ENCODE peak calls at places on chromosomes 16 and 17, in nine cellular contexts. I, T, Z, E, C, B, K, Q and G are unnamed samples.

GRCh38 chr17:57563968-57564367 is 181.1 kb downstream of the CCDC182 start:
- DNase-seq in E (no peak), C (no peak), Z (no peak), B (no peak), K (no peak), T (no peak), Q (no peak), I (no peak), G (no peak)

GRCh38 chr16:80369559-80369958 is 171.2 kb upstream of the DYNLRB2 start:
- DNase-seq in Z (no peak), T (no peak), E (no peak), C (peak), I (no peak), B (peak), K (no peak), Q (no peak), G (no peak)

GRCh38 chr16:23317266-23317661 is 15.2 kb downstream of the SCNN1B start:
- DNase-seq in E (no peak), C (no peak), B (peak), I (peak), Q (no peak), T (peak), Z (no peak), K (no peak), G (no peak)

GRCh38 chr16:534089-534635 is 6.7 kb downstream of the CAPN15 start:
- DNase-seq in C (no peak), E (no peak), T (peak), B (peak), K (no peak), Q (peak), I (no peak), Z (no peak), G (no peak)

GRCh38 chr16:2768403-2769089 is 8.5 kb downstream of the ELOB start:
- DNase-seq in T (no peak), K (no peak), B (no peak), Q (no peak), Z (no peak), I (peak), E (no peak), C (no peak), G (no peak)

GRCh38 chr17:15918661-15919259 is 26.2 kb upstream of the ADORA2B start:
- DNase-seq in B (peak), K (no peak), I (no peak), C (no peak), T (peak), E (no peak), Q (no peak), Z (no peak), G (peak)

GRCh38 chr17:46037722-46038255 is 38.7 kb downstream of the STH start:
- DNase-seq in C (no peak), K (no peak), E (no peak), B (no peak), Z (no peak), Q (no peak), T (no peak), I (no peak), G (no peak)

GRCh38 chr17:43316522-43317142 is 82.2 kb upstream of the ARL4D start:
- DNase-seq in Z (peak), C (no peak), T (peak), Q (no peak), B (no peak), I (no peak), K (no peak), E (no peak), G (no peak)

GRCh38 chr16:83113317-83113716 is 486.5 kb downstream of the CDH13 start:
- DNase-seq in E (peak), B (no peak), K (no peak), C (no peak), Z (peak), I (no peak), T (no peak), Q (no peak), G (no peak)

GRCh38 chr16:67779256-67780014 is 26.9 kb downstream of the RANBP10 start:
- DNase-seq in C (no peak), K (no peak), B (no peak), I (no peak), E (no peak), T (no peak), Z (no peak), Q (no peak), G (no peak)

GRCh38 chr17:35790826-35791225 is 4.6 kb downstream of the MMP28 start:
- DNase-seq in B (no peak), E (no peak), I (no peak), C (no peak), T (no peak), Q (no peak), K (no peak), Z (no peak), G (no peak)

GRCh38 chr17:66449418-66449977 is 147.1 kb downstream of the PRKCA start:
- DNase-seq in Q (no peak), T (no peak), E (no peak), Z (no peak), C (no peak), K (no peak), B (no peak), I (no peak), G (no peak)

GRCh38 chr16:2147981-2148671 is at the start of gene RAB26:
- DNase-seq in T (peak), B (peak), I (peak), E (no peak), C (no peak), Q (peak), Z (peak), K (no peak), G (peak)

GRCh38 chr16:85428168-85428898 is 184.8 kb upstream of the GSE1 start:
- DNase-seq in C (no peak), Z (peak), K (no peak), Q (peak), E (no peak), B (peak), T (peak), I (peak), G (peak)

GRCh38 chr16:46573008-46573833 is 48.0 kb downstream of the SHCBP1 start:
- DNase-seq in Z (no peak), E (no peak), C (no peak), K (no peak), T (no peak), B (no peak), Q (no peak), I (no peak), G (no peak)

GRCh38 chr16:28494141-28494851 is at the start of gene APOBR:
- DNase-seq in C (no peak), Q (peak), K (peak), E (no peak), T (no peak), Z (peak), B (peak), I (peak), G (peak)

GRCh38 chr16:73298562-73298961 is 250.6 kb upstream of the ZFHX3 start:
- DNase-seq in Q (no peak), E (no peak), C (peak), T (no peak), Z (no peak), I (no peak), B (no peak), K (no peak), G (no peak)

GRCh38 chr17:39618252-39618913 is 8.4 kb upstream of the PPP1R1B start:
- DNase-seq in E (no peak), I (peak), T (no peak), C (no peak), K (no peak), Q (no peak), Z (peak), B (no peak), G (no peak)

GRCh38 chr17:77696720-77697460 is 261.6 kb upstream of the TNRC6C start:
- DNase-seq in T (no peak), I (no peak), Z (no peak), B (no peak), C (no peak), E (no peak), Q (no peak), K (no peak), G (no peak)

GRCh38 chr17:8162232-8162996 is at the start of gene VAMP2:
- DNase-seq in Q (peak), K (no peak), B (peak), C (no peak), I (peak), T (peak), Z (peak), E (peak), G (peak)

GRCh38 chr17:40648326-40648968 is 829 bp upstream of the SMARCE1 start:
- DNase-seq in K (no peak), I (no peak), Q (no peak), T (no peak), C (no peak), E (no peak), Z (no peak), B (peak), G (peak)

GRCh38 chr16:3149193-3149530 is 14.3 kb downstream of the ZNF213 start:
- DNase-seq in B (no peak), C (no peak), I (peak), Q (no peak), Z (no peak), K (no peak), E (no peak), T (no peak), G (no peak)

GRCh38 chr16:13923703-13924298 is 3.8 kb downstream of the ERCC4 start:
- DNase-seq in Z (peak), Q (no peak), C (no peak), T (no peak), K (no peak), E (no peak), I (no peak), B (no peak), G (no peak)

GRCh38 chr17:67942810-67943209 is 53.5 kb downstream of the C17orf58 start:
- DNase-seq in Z (peak), B (no peak), C (no peak), K (no peak), Q (no peak), E (no peak), I (no peak), T (no peak), G (no peak)

GRCh38 chr17:4931974-4932373 is at the start of gene GP1BA:
- DNase-seq in Q (no peak), I (no peak), T (no peak), Z (no peak), E (no peak), K (no peak), B (no peak), C (no peak), G (no peak)

GRCh38 chr17:72683506-72684404 is 408.7 kb downstream of the SLC39A11 start:
- DNase-seq in Z (no peak), C (peak), I (no peak), Q (peak), T (peak), E (no peak), B (peak), K (no peak), G (no peak)

GRCh38 chr16:85508388-85508787 is 104.7 kb upstream of the GSE1 start:
- DNase-seq in Q (no peak), B (no peak), C (no peak), I (no peak), K (no peak), E (no peak), T (no peak), Z (no peak), G (no peak)

GRCh38 chr17:1966274-1967086 is 58.7 kb downstream of the RTN4RL1 start:
- DNase-seq in Q (no peak), K (no peak), E (no peak), C (no peak), T (no peak), Z (no peak), B (no peak), I (no peak), G (no peak)

GRCh38 chr16:53449816-53450517 is 15.7 kb downstream of the RBL2 start:
- DNase-seq in Z (peak), E (no peak), Q (no peak), K (no peak), T (no peak), C (no peak), I (no peak), B (no peak), G (no peak)

GRCh38 chr17:65730711-65731169 is 169.3 kb upstream of the AXIN2 start:
- DNase-seq in T (no peak), Q (peak), I (no peak), Z (no peak), E (no peak), K (no peak), C (no peak), B (no peak), G (no peak)

GRCh38 chr17:82037113-82037888 is at the start of gene DCXR:
- DNase-seq in K (peak), B (peak), Z (peak), T (peak), I (peak), E (peak), C (peak), Q (peak), G (peak)

GRCh38 chr17:59756236-59756818 is 48.9 kb downstream of the VMP1 start:
- DNase-seq in K (no peak), Z (no peak), C (no peak), Q (no peak), T (no peak), I (no peak), E (no peak), B (no peak), G (no peak)

GRCh38 chr17:33874617-33875060 is 380.4 kb upstream of the CCL2 start:
- DNase-seq in Z (no peak), K (no peak), B (no peak), Q (no peak), I (no peak), E (no peak), T (no peak), C (no peak), G (no peak)

GRCh38 chr16:30368122-30368791 is 2.0 kb downstream of the TBC1D10B start:
- DNase-seq in Q (no peak), T (no peak), K (no peak), B (no peak), E (no peak), C (no peak), I (no peak), Z (no peak), G (no peak)

GRCh38 chr16:30367349-30368009 is 2.8 kb downstream of the TBC1D10B start:
- DNase-seq in C (no peak), Z (no peak), Q (no peak), K (no peak), B (no peak), I (no peak), E (no peak), T (no peak), G (no peak)

GRCh38 chr16:30368792-30369090 is 1.6 kb downstream of the TBC1D10B start:
- DNase-seq in I (no peak), E (no peak), Q (no peak), Z (no peak), B (no peak), C (no peak), K (no peak), T (no peak), G (no peak)

GRCh38 chr16:30366511-30366910 is 3.8 kb downstream of the TBC1D10B start:
- DNase-seq in T (no peak), B (no peak), Q (no peak), I (no peak), C (no peak), Z (no peak), E (no peak), K (no peak), G (no peak)

GRCh38 chr16:30365200-30365599 is 5.1 kb downstream of the TBC1D10B start:
- DNase-seq in C (no peak), I (no peak), Z (no peak), K (no peak), B (no peak), Q (no peak), T (no peak), E (no peak), G (no peak)
- H3K27ac ChIP-seq in C (no peak), I (no peak), Z (no peak), K (no peak), B (no peak), Q (no peak), T (no peak), E (no peak), G (peak)

GRCh38 chr17:28906276-28907051 is 3.6 kb upstream of the DHRS13 start:
- DNase-seq in B (no peak), C (no peak), Z (no peak), E (no peak), I (no peak), K (no peak), T (no peak), Q (no peak), G (no peak)

GRCh38 chr17:28904800-28905199 is 1.9 kb upstream of the DHRS13 start:
- DNase-seq in Q (no peak), K (no peak), T (no peak), B (no peak), E (no peak), Z (no peak), I (no peak), C (no peak), G (no peak)

GRCh38 chr17:28900986-28901726 is 1.7 kb downstream of the DHRS13 start:
- DNase-seq in I (no peak), Z (peak), C (no peak), Q (no peak), B (no peak), E (no peak), K (no peak), T (no peak), G (no peak)

GRCh38 chr17:28901866-28902818 is 737 bp downstream of the DHRS13 start:
- DNase-seq in I (peak), C (no peak), Z (peak), E (no peak), Q (peak), T (no peak), B (peak), K (no peak), G (peak)

DNA sequence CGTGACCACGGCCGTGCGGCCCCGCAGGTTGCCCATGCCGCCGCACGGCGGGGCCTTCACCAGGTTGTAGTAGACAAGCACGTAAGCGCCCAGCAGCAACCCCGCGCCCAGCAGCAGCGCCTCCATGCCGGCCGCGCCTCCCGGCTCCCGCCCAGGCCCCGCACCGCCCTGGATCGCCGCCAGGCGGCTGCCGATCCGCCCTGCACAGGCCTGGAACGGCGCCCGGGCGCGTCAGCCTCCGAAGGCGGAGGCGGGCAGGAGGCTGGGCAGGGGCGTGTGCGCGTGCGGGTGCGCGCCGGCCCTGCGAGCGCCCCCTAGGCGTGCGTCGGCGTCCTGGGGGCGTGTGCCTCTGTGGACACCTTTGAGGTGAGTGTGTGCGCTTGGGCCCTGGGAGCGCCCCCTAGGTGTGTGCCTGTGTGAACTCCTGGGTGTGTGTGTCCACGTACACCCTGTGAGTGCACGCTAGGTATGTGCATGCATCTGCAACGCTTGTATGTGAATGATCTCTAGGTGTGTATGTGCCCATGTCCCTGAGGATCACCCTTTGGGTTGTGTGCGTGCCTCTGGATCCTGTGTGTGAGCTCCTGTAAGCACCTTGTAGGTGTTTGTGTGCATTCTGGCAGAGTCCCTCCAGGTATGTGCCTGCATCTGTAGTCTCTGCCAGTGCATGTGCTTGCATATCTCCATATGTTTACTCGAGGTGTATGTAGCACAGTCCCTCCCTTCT is at the start of gene DHRS13:
- DNase-seq in I (peak), K (peak), Q (peak), B (peak), Z (peak), C (peak), T (peak), E (peak), G (peak)
- H3K27ac ChIP-seq in I (peak), K (peak), Q (peak), B (peak), Z (peak), C (peak), T (peak), E (peak), G (peak)

GRCh38 chr17:75152971-75153853 is 1.1 kb downstream of the JPT1 start:
- DNase-seq in I (no peak), C (no peak), T (no peak), Q (no peak), E (no peak), B (no peak), K (no peak), Z (peak), G (no peak)

GRCh38 chr17:75154195-75155106 is at the start of gene JPT1:
- DNase-seq in I (peak), Q (peak), K (peak), T (peak), E (peak), C (peak), B (peak), Z (peak), G (peak)

GRCh38 chr17:75153854-75154194 is 488 bp downstream of the JPT1 start:
- DNase-seq in I (peak), E (no peak), Z (peak), T (no peak), B (no peak), C (no peak), K (no peak), Q (no peak), G (no peak)

GRCh38 chr17:75151893-75152292 is 2.4 kb downstream of the JPT1 start:
- DNase-seq in T (no peak), C (no peak), B (no peak), E (no peak), Q (no peak), Z (peak), K (no peak), I (no peak), G (no peak)

DNA sequence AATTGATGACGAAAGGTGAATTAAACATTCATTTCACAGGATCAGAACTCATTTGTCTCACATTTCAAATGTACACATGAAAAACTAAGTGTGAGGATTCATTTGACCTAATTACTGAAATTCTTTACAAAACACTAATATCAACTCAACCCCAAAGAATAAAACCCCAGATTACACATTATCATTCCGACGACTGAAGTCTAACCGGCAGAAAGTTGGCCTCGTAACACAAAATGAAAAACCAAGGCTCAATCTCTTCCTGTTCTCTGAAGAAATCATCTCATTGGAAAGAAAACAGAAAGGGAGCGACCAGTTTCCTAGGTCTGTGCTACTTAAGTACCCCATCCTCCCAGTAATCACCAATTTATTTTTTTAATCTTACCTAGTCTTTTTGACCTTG is 1.8 kb downstream of the JPT1 start:
- DNase-seq in Q (no peak), I (no peak), K (no peak), C (no peak), E (no peak), T (no peak), B (no peak), Z (no peak), G (no peak)
- H3K27ac ChIP-seq in Q (no peak), I (no peak), K (no peak), C (no peak), E (no peak), T (no peak), B (no peak), Z (peak), G (no peak)

DNA sequence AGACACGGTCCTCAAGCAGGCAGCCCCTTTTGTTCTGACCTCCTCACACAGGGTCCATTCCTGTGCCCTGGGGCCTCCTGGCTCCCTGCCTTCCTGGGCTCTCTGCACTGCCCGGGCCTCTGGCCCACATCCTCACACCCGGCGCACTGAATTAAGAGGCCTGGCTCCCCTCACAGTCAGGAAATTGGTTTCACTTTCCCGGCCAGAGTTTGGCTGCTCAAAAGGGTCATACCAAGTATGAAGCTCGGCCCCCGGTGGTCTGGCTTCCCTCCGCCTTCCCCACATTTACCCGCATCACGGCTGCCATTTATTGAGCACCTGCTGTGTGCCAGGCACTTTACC is 220.0 kb downstream of the NTN1 start:
- DNase-seq in C (no peak), B (peak), T (no peak), E (peak), Z (no peak), Q (peak), K (no peak), I (peak), G (peak)
- H3K27ac ChIP-seq in C (peak), B (peak), T (peak), E (peak), Z (no peak), Q (peak), K (peak), I (peak), G (peak)

GRCh38 chr16:25109643-25110042 is 1.9 kb upstream of the LCMT1 start:
- DNase-seq in B (no peak), K (no peak), C (peak), Z (no peak), Q (peak), E (no peak), T (peak), I (no peak), G (no peak)
- H3K27ac ChIP-seq in B (peak), K (no peak), C (peak), Z (no peak), Q (peak), E (no peak), T (no peak), I (peak), G (peak)

DNA sequence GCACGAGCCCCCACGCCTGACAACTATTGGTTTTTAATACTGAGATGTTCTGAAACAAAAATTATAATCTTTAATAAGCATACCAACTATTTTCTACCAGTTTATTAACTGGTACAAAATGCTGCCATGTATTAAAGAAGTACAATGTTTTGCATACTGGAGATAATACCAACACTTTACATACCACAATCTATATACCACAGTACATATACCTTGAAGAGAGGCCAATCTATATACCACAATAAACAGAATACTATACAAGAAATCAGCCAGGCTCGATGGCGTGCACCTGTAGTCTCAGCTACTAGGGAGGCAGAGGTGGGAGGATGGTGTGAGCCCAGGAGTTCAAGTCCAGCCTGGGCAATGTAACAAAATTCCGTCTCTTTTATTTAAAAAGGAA is 9.9 kb downstream of the GPATCH8 start:
- DNase-seq in B (no peak), C (no peak), I (no peak), T (no peak), Z (no peak), Q (no peak), E (no peak), K (no peak), G (no peak)
- H3K27ac ChIP-seq in B (no peak), C (no peak), I (no peak), T (no peak), Z (no peak), Q (no peak), E (no peak), K (no peak), G (no peak)